ENCODE peak calls at places on chromosomes 13 and 19, in ten cellular contexts. E is astrocyte of the cerebellum, S is bronchial epithelial cell, L is WERI-Rb-1, U is mammary epithelial cell, Y is cardiac fibroblast, B is lower lobe of right lung, D is AG10803, Z is A549, C is AG09309. T is an unnamed sample.

GRCh38 chr13:113664751-113665581 is 2.1 kb upstream of the GRK1 start:
- DNase-seq in E (no peak), S (no peak), L (peak; percentile 24), U (no peak), Y (no peak), B (peak; percentile 25), D (no peak), Z (no peak), C (no peak), T (peak; percentile 6)

GRCh38 chr13:95783747-95784146 is 106.8 kb downstream of the DNAJC3 start:
- DNase-seq in E (no peak), S (no peak), L (no peak), U (no peak), Y (no peak), B (no peak), D (no peak), Z (no peak), C (no peak), T (no peak)

GRCh38 chr19:662962-663681 is at the start of gene RNF126:
- DNase-seq in E (peak; percentile 60), S (peak; percentile 54), L (peak; percentile 89), U (peak; percentile 87), Y (peak; percentile 95), B (peak; percentile 94), D (peak; percentile 91), Z (peak; percentile 72), C (peak; percentile 51), T (peak; percentile 92)

GRCh38 chr13:101712026-101712348 is 259.5 kb downstream of the ITGBL1 start:
- DNase-seq in E (no peak), S (no peak), L (no peak), U (no peak), Y (no peak), B (no peak), D (no peak), Z (no peak), C (no peak), T (no peak)

GRCh38 chr19:44764975-44765948 is 12.4 kb upstream of the CBLC start:
- DNase-seq in E (no peak), S (peak; percentile 33), L (no peak), U (no peak), Y (no peak), B (peak; percentile 73), D (peak; percentile 51), Z (no peak), C (no peak), T (no peak)

GRCh38 chr19:55459950-55460657 is 1.3 kb downstream of the ISOC2 start:
- DNase-seq in E (no peak), S (no peak), L (no peak), U (no peak), Y (peak; percentile 61), B (no peak), D (no peak), Z (no peak), C (no peak), T (no peak)

GRCh38 chr13:113856716-113857065 is 7.2 kb downstream of the GAS6 start:
- DNase-seq in E (no peak), S (no peak), L (no peak), U (no peak), Y (peak; percentile 48), B (peak; percentile 45), D (no peak), Z (no peak), C (no peak), T (peak; percentile 50)

GRCh38 chr19:35852029-35852780 is at the start of gene NPHS1:
- DNase-seq in E (no peak), S (no peak), L (peak; percentile 73), U (no peak), Y (no peak), B (no peak), D (no peak), Z (no peak), C (no peak), T (no peak)

GRCh38 chr19:30349131-30349730 is 23.0 kb upstream of the ZNF536 start:
- DNase-seq in E (no peak), S (no peak), L (no peak), U (no peak), Y (no peak), B (no peak), D (no peak), Z (no peak), C (no peak), T (no peak)

GRCh38 chr13:95710313-95710712 is 33.4 kb downstream of the DNAJC3 start:
- DNase-seq in E (peak; percentile 8), S (peak; percentile 58), L (no peak), U (peak; percentile 67), Y (peak; percentile 57), B (no peak), D (peak; percentile 66), Z (no peak), C (no peak), T (no peak)

GRCh38 chr13:49814551-49815270 is 22.2 kb upstream of the KPNA3 start:
- DNase-seq in E (no peak), S (no peak), L (no peak), U (no peak), Y (no peak), B (no peak), D (no peak), Z (no peak), C (no peak), T (no peak)

GRCh38 chr13:75507027-75508001 is 25.3 kb upstream of the TBC1D4 start:
- DNase-seq in E (no peak), S (peak; percentile 22), L (no peak), U (no peak), Y (no peak), B (no peak), D (no peak), Z (no peak), C (no peak), T (no peak)

GRCh38 chr13:47109028-47109427 is 212.2 kb upstream of the HTR2A start:
- DNase-seq in E (no peak), S (peak; percentile 61), L (no peak), U (peak; percentile 35), Y (no peak), B (no peak), D (peak; percentile 30), Z (no peak), C (no peak), T (no peak)

GRCh38 chr13:48188129-48188528 is 44.9 kb upstream of the ITM2B start:
- DNase-seq in E (no peak), S (no peak), L (no peak), U (no peak), Y (no peak), B (no peak), D (no peak), Z (no peak), C (no peak), T (no peak)

GRCh38 chr13:48185018-48185417 is 48.0 kb upstream of the ITM2B start:
- DNase-seq in E (no peak), S (no peak), L (no peak), U (peak; percentile 19), Y (no peak), B (no peak), D (no peak), Z (no peak), C (no peak), T (no peak)

GRCh38 chr13:48188640-48189039 is 44.4 kb upstream of the ITM2B start:
- DNase-seq in E (no peak), S (no peak), L (no peak), U (no peak), Y (no peak), B (no peak), D (no peak), Z (no peak), C (no peak), T (no peak)

GRCh38 chr13:48189122-48189521 is 43.9 kb upstream of the ITM2B start:
- DNase-seq in E (no peak), S (no peak), L (no peak), U (no peak), Y (no peak), B (no peak), D (no peak), Z (no peak), C (no peak), T (no peak)

DNA sequence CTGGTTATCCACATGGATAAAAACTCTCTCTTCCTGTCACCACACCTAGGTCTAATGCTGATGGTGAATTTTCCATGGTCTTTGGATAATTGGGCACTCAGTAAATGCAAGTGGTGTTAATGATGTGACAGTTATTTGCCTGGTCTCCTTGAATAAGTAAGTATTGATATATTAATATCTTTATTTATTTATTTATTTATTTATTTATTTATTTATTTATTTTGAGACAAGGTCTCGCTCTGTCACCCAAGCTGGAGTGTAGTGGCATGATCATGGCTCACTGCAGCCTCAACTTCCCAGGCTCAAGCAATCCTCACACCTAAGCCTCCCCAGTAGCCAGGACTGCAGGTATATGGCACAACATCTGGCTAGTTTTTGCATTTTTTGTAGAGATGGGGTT is 46.3 kb upstream of the ITM2B start:
- DNase-seq in E (no peak), S (no peak), L (no peak), U (no peak), Y (no peak), B (no peak), D (no peak), Z (no peak), C (no peak), T (no peak)
- TF ChIP-seq CTCF in E (no peak), S (no peak), L (no peak), U (no peak), Y (no peak), B (no peak), D (no peak), Z (no peak), C (no peak), T (no peak)

DNA sequence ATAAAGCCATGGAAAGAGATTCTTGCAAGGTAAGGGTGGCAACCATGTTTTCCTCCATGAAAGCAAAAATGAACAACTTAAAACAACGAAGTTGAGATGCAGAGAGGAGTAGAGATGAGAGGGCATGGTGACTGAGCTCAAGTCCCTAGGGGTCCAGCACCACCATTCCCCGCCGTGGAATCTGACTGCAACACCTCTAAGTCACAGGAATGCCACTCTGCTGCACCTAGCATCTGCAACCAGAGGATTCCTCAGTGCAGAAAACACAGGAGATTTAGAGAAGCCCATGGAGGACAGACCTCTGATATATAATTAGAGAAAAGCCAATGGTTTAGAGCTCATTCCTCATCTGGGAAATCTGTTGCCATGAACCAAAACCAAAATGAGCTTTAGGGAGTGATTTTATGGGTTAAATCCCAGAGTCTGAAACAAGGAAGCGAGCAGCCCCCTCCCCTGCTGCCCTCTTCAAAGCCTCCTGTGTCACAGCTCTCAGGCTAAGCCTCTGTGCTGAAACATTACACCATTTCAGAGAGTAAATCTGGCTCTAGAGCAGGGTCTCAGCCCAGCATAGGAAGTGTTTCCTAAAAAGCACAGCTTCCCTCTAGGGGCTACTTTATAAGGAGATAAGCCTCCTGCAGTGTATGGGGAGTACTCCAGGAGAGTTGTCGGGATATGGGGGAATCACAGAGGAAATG is 1043.6 kb downstream of the UQCRFS1 start:
- DNase-seq in E (no peak), S (no peak), L (peak; percentile 77), U (no peak), Y (no peak), B (no peak), D (no peak), Z (no peak), C (no peak), T (no peak)
- H3K4me3 ChIP-seq in E (no peak overlapping the region), S (no peak overlapping the region), L (peak overlapping the region; percentile 27), U (no peak overlapping the region), Y (no peak overlapping the region), B (no peak overlapping the region), D (no peak overlapping the region), Z (no peak overlapping the region), C (no peak overlapping the region), T (no peak overlapping the region)

GRCh38 chr13:21673592-21674270 is 2.9 kb downstream of the FGF9 start:
- DNase-seq in E (no peak), S (no peak), L (no peak), U (peak; percentile 47), Y (peak; percentile 37), B (peak; percentile 62), D (no peak), Z (peak; percentile 36), C (no peak), T (no peak)
- TF ChIP-seq CTCF in E (no peak), S (no peak), L (peak; percentile 11), U (no peak), Y (no peak), B (no peak), D (no peak), Z (no peak), C (no peak), T (no peak)

GRCh38 chr13:48151343-48151742 is 56.4 kb upstream of the MED4 start:
- DNase-seq in E (no peak), S (no peak), L (no peak), U (no peak), Y (no peak), B (no peak), D (no peak), Z (no peak), C (no peak), T (no peak)
- H3K4me3 ChIP-seq in E (no peak overlapping the region), S (no peak overlapping the region), L (no peak overlapping the region), U (no peak overlapping the region), Y (no peak overlapping the region), B (no peak overlapping the region), D (no peak overlapping the region), Z (no peak overlapping the region), C (no peak overlapping the region), T (no peak overlapping the region)

T was measured in gastrocnemius medialis.